ENCODE peak calls at places on chromosomes 2 and 18, in four cellular contexts. P is HepG2, K is K562, O is A549. Z is an unnamed sample.

GRCh38 chr18:76620326-76620813 is 125.3 kb upstream of the ZNF516 start:
- DNase-seq in P (no peak), K (peak), O (no peak), Z (peak)

GRCh38 chr18:23337599-23338444 is 115.3 kb upstream of the RIOK3 start:
- DNase-seq in P (peak), K (peak), O (no peak), Z (no peak)

GRCh38 chr2:168545439-168546082 is 89.5 kb downstream of the CERS6 start:
- DNase-seq in P (no peak), K (no peak), O (peak), Z (no peak)

GRCh38 chr2:44245068-44245861 is 30.0 kb upstream of the SLC3A1 start:
- DNase-seq in P (no peak), K (no peak), O (no peak), Z (no peak)

GRCh38 chr2:36168136-36168535 is 187.4 kb upstream of the CRIM1 start:
- DNase-seq in P (no peak), K (no peak), O (no peak), Z (no peak)

GRCh38 chr18:5630057-5630765 is 86.4 kb upstream of the EPB41L3 start:
- DNase-seq in P (no peak), K (peak), O (peak), Z (no peak)

GRCh38 chr2:164992818-164993217 is 37.5 kb upstream of the SLC38A11 start:
- DNase-seq in P (peak), K (peak), O (no peak), Z (no peak)

GRCh38 chr2:76268928-76269327 is 558.2 kb upstream of the GCFC2 start:
- DNase-seq in P (no peak), K (peak), O (no peak), Z (no peak)

GRCh38 chr2:113376935-113377445 is 60.5 kb upstream of the ZNG1B start:
- DNase-seq in P (no peak), K (no peak), O (no peak), Z (peak)

GRCh38 chr2:42961385-42961800 is 169.0 kb upstream of the HAAO start:
- DNase-seq in P (no peak), K (no peak), O (no peak), Z (no peak)

GRCh38 chr2:106534471-106534870 is 47.3 kb downstream of the CD8B2 start:
- DNase-seq in P (no peak), K (no peak), O (no peak), Z (no peak)

GRCh38 chr2:13020469-13020868 is 303.7 kb downstream of the TRIB2 start:
- DNase-seq in P (no peak), K (peak), O (no peak), Z (no peak)

GRCh38 chr18:58247363-58247834 is 203.4 kb downstream of the NEDD4L start:
- DNase-seq in P (no peak), K (no peak), O (no peak), Z (no peak)

GRCh38 chr2:32947076-32947483 is 327 bp downstream of the LTBP1 start:
- DNase-seq in P (no peak), K (peak), O (peak), Z (no peak)

GRCh38 chr2:123732563-123732962 is 292.5 kb upstream of the CNTNAP5 start:
- DNase-seq in P (no peak), K (no peak), O (no peak), Z (no peak)

GRCh38 chr18:8248576-8248975 is 360.7 kb upstream of the RAB12 start:
- DNase-seq in P (no peak), K (no peak), O (no peak), Z (no peak)

GRCh38 chr2:181070119-181070833 is 89.9 kb downstream of the UBE2E3 start:
- DNase-seq in P (no peak), K (peak), O (peak), Z (no peak)

GRCh38 chr2:28296904-28297303 is 95.8 kb upstream of the FOSL2 start:
- DNase-seq in P (no peak), K (no peak), O (no peak), Z (no peak)

GRCh38 chr2:100818606-100819364 is 1.2 kb upstream of the NPAS2 start:
- DNase-seq in P (peak), K (no peak), O (peak), Z (no peak)

GRCh38 chr18:58190842-58191530 is 147.0 kb downstream of the NEDD4L start:
- DNase-seq in P (no peak), K (no peak), O (no peak), Z (no peak)

GRCh38 chr18:23259701-23260661 is 124.7 kb downstream of the CABLES1 start:
- DNase-seq in P (peak), K (peak), O (no peak), Z (no peak)

GRCh38 chr2:212968284-212969081 is 182.9 kb downstream of the IKZF2 start:
- DNase-seq in P (no peak), K (no peak), O (no peak), Z (no peak)

GRCh38 chr2:226781471-226781870 is 18.1 kb downstream of the IRS1 start:
- DNase-seq in P (no peak), K (no peak), O (no peak), Z (no peak)

GRCh38 chr2:45946023-45946422 is 294.5 kb downstream of the PRKCE start:
- DNase-seq in P (no peak), K (no peak), O (no peak), Z (no peak)

GRCh38 chr18:13406770-13407169 is 188.2 kb downstream of the LDLRAD4 start:
- DNase-seq in P (no peak), K (no peak), O (no peak), Z (no peak)

GRCh38 chr2:200081221-200081620 is 125.8 kb downstream of the MAIP1 start:
- DNase-seq in P (no peak), K (no peak), O (no peak), Z (no peak)

GRCh38 chr18:79545714-79546113 is 133.9 kb upstream of the CTDP1 start:
- DNase-seq in P (no peak), K (no peak), O (no peak), Z (no peak)

GRCh38 chr2:158746488-158746887 is 48.6 kb upstream of the DAPL1 start:
- DNase-seq in P (no peak), K (no peak), O (no peak), Z (no peak)

GRCh38 chr2:127177617-127178278 is 42.4 kb downstream of the CYP27C1 start:
- DNase-seq in P (no peak), K (no peak), O (no peak), Z (no peak)

GRCh38 chr2:224860786-224861185 is 144.6 kb upstream of the CCDC195 start:
- DNase-seq in P (no peak), K (no peak), O (no peak), Z (no peak)

GRCh38 chr2:224870341-224870740 is 154.2 kb upstream of the CCDC195 start:
- DNase-seq in P (no peak), K (no peak), O (no peak), Z (no peak)

GRCh38 chr2:224869601-224870000 is 153.4 kb upstream of the CCDC195 start:
- DNase-seq in P (no peak), K (no peak), O (no peak), Z (no peak)

GRCh38 chr2:224861266-224861665 is 145.1 kb upstream of the CCDC195 start:
- DNase-seq in P (no peak), K (no peak), O (no peak), Z (no peak)

DNA sequence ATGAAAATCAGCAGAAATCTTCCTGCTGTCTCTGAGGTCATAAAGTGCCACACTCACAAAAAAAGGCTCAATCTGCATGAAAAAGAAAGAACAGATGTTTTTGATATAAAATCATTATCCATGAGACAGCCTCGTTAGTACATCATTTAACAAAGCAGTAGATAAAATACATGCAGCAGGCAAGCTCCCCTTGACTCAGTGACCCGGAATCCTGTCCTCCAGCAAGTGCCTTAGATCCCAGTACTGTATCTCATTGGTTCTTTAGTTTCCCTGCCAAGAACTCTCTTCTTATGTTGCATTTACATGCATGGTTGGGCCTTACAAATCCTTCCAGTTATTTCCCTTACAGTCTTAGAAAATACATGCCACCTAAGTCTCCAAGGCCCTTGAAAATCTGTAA is 148.9 kb upstream of the CCDC195 start:
- DNase-seq in P (no peak), K (no peak), O (no peak), Z (no peak)
- TF ChIP-seq ESRRA in P (no peak), K (no peak), O (no peak), Z (no peak)

DNA sequence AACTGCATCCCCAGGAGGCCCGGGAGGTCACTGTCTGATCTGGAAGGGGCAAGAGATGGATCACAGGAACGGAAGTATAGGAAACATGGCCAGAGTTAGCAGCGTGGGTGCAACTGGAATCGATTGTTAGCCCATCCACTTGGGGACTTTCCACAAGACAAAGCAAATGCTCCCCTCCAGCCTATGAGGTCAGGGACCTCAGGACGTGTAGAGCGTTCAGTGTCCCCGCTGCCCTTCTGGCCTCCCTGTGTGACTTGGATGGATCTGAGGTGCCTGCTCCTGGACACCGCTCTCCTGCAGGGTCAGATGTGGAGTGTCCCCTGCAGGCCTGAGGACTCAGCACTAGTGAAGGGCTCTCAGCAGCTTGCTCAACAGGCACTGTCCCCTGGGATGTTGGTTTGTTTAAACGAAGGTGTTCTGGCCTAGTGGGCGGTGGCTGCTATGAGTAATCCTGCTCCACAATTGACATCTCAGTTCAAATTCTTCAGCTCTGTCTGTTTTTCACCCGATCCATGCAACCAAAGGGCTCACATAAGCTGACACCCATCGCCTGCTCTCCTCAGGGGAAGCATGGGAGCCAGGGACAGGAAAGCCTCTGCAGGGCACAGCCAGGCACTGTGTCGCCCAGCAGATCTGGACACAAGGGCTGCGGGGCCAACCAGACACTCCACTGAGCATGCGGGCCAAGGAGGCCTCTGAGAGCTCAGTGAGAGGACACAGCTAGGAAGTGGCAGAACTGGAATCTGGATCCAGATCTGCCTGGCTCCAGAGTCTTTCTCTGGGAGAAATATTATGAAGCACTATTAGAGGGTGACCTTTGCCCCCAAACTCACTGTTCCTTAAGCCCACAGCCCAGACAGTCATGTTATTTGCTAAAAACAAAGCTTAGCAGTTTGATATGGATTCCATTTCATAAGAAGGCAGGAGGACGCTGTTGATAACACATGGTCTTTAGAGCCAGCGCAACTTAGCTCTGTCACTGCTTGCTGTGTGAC is 78.5 kb downstream of the RHOB start:
- DNase-seq in P (peak), K (peak), O (no peak), Z (peak)
- TF ChIP-seq BHLHE40 in P (no peak), K (no peak), O (no peak), Z (peak)

DNA sequence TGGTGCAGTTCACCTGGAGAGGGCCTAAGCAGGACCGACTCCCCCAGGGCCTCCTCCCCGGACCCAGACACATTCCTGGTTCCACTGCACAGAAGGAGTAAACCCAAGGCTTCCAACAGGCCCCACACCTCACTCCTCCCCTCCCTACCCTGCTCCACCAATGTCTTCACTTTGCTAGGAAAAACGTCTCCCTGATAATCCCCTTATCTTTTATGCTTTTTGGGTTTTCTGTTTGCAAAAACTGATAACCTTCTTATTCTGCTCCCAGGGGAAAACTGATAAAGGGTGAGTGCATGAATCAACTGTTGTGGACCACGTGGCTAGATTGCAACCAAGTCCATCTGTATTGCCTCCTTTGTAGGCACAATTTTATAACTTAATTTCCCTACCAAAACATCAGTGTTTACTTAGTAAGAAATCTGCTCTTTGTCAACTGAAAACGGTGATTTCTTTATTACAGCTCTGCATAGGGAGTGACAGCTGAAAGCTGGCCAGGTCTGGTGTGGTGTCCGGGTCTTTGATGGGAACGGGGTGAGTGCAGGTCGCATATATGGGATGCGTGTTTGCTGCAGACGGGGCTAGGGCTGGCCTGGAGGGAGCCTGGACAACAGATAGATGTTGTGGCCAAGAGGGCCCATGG is 202.6 kb downstream of the GLI2 start:
- DNase-seq in P (peak), K (peak), O (no peak), Z (no peak)
- TF ChIP-seq ESRRA in P (no peak), K (no peak), O (no peak), Z (no peak)

GRCh38 chr2:187711122-187711521 is 156.9 kb upstream of the TFPI start:
- DNase-seq in P (no peak), K (no peak), O (no peak), Z (no peak)

GRCh38 chr2:187719510-187719909 is 165.3 kb upstream of the TFPI start:
- DNase-seq in P (no peak), K (no peak), O (no peak), Z (no peak)

GRCh38 chr2:187718092-187718491 is 163.9 kb upstream of the TFPI start:
- DNase-seq in P (no peak), K (no peak), O (no peak), Z (no peak)

DNA sequence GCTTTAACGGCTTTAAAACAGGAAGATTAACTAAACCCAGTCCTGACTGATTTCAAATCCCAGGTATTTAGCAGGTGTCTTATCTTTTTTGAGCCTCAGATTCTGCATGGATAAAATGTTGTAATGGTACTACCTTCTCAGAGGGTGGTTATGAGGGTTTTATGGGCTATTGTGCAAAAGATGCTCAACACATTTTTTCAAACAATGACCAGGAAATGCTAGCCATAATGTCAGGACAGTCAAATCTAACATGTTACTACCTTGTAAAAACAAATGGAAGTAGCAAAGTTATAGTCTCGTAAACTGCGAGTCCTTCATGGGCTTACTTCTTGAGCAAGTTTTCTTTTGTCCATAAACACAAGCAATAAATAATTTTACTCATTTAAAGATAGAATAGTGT is 162.1 kb upstream of the TFPI start:
- DNase-seq in P (no peak), K (no peak), O (no peak), Z (no peak)
- TF ChIP-seq BHLHE40 in P (no peak), K (no peak), O (no peak), Z (no peak)

GRCh38 chr2:175579646-175580045 is 398.1 kb upstream of the ATP5MC3 start:
- DNase-seq in P (no peak), K (no peak), O (no peak), Z (no peak)

GRCh38 chr2:175585531-175585930 is 404.0 kb upstream of the ATP5MC3 start:
- DNase-seq in P (no peak), K (no peak), O (no peak), Z (no peak)
- TF ChIP-seq ESRRA in P (no peak), K (no peak), O (no peak), Z (no peak)

GRCh38 chr18:27363918-27364317 is 178.8 kb upstream of the CHST9 start:
- DNase-seq in P (peak), K (no peak), O (no peak), Z (no peak)
- TF ChIP-seq BHLHE40 in P (no peak), K (no peak), O (no peak), Z (no peak)

DNA sequence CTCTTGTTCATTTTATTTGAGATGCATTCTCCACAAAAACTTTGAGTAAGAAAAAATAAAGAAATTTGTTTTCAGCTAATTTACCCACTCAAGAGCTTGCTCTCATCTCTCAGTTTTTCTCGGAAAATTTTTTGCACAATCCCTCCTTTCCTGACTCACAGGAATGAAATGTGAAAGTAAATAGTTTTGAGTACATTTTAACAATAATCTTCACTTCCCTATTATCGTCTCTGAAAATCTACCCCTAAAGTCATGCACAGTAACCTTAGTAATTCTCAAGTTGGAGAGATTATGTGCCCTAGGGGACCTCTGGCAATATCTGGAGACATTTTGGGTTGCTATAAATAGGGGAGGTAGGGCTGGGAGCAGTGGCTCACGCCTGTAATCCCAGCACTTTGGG is 2.6 kb downstream of the CYB5A start:
- DNase-seq in P (no peak), K (no peak), O (no peak), Z (no peak)
- TF ChIP-seq ESRRA in P (no peak), K (no peak), O (no peak), Z (no peak)

DNA sequence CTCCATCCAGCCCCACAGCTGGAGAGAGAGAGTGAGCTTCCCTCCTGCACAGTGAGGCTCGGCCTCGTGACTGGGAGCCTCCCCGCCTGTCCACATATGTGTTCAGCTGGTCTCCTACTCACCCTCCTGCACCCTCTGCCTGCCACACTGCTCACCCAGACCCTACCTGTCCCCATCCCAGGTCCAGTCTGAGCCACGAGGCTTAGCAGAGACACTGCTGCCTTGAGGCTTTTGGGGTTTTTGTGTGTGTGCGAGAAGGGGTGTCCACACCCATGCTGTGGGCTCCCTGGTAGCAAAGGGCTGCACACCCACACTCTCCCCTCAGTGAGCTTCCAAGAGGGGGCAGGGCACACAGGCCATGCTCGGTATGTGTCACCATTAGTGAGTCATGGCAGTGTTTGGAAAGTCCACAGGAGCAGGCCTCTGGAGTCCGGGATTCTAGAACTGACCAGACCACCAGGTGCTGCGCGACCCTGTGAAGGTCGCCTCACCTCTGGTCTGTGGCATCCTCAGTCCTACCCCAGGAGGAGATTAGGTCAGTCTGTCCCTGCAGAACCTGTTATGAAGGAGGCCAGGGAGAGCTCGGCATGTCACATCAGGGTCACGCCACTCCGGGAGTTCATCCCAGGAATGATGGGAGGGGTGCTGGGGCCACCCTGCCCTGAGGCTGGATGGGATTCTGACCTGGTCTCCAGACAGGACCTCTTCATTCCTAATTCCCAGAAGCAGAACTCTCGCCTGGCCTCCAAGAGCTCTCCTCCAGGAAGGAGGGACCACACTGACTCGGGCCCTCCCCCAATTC is 39.9 kb upstream of the SMAD7 start:
- DNase-seq in P (peak), K (peak), O (peak), Z (no peak)
- TF ChIP-seq BHLHE40 in P (peak), K (no peak), O (no peak), Z (no peak)

Z was measured in GM12878.